ENCODE peak calls at places on chromosomes 2 and 18, in five cellular contexts. One of them, this sample, is unnamed.

GRCh38 chr2:201203916-201204654 is 21.1 kb downstream of the CASP10 start:
- DNase-seq in activated T-cell treated with anti-CD3 and anti-CD28 coated beads for 1 hour: no peak
- DNase-seq in A549: no peak
- DNase-seq in brain microvascular endothelial cell: no peak
- DNase-seq in fibroblast of lung: peak
- DNase-seq in this sample: no peak

GRCh38 chr2:236051351-236051750 is 116.8 kb downstream of the GBX2 start:
- DNase-seq in brain microvascular endothelial cell: no peak
- DNase-seq in A549: no peak
- DNase-seq in fibroblast of lung: no peak
- DNase-seq in activated T-cell treated with anti-CD3 and anti-CD28 coated beads for 1 hour: no peak
- DNase-seq in this sample: no peak

GRCh38 chr2:31660165-31660564 is 79.4 kb upstream of the SRD5A2 start:
- DNase-seq in brain microvascular endothelial cell: no peak
- DNase-seq in fibroblast of lung: no peak
- DNase-seq in activated T-cell treated with anti-CD3 and anti-CD28 coated beads for 1 hour: no peak
- DNase-seq in A549: no peak
- DNase-seq in this sample: no peak

GRCh38 chr18:60147326-60147725 is 225.2 kb downstream of the MC4R start:
- DNase-seq in activated T-cell treated with anti-CD3 and anti-CD28 coated beads for 1 hour: no peak
- DNase-seq in fibroblast of lung: no peak
- DNase-seq in A549: no peak
- DNase-seq in brain microvascular endothelial cell: no peak
- DNase-seq in this sample: no peak

GRCh38 chr2:103138123-103138886 is 376.5 kb downstream of the TMEM182 start:
- DNase-seq in brain microvascular endothelial cell: no peak
- DNase-seq in A549: no peak
- DNase-seq in fibroblast of lung: no peak
- DNase-seq in activated T-cell treated with anti-CD3 and anti-CD28 coated beads for 1 hour: no peak
- DNase-seq in this sample: no peak

GRCh38 chr18:73807551-73808192 is 340.0 kb downstream of the FBXO15 start:
- DNase-seq in fibroblast of lung: no peak
- DNase-seq in A549: no peak
- DNase-seq in activated T-cell treated with anti-CD3 and anti-CD28 coated beads for 1 hour: no peak
- DNase-seq in brain microvascular endothelial cell: no peak
- DNase-seq in this sample: no peak

GRCh38 chr2:216775043-216775453 is 79.7 kb upstream of the IGFBP5 start:
- DNase-seq in fibroblast of lung: peak
- DNase-seq in brain microvascular endothelial cell: peak
- DNase-seq in A549: peak
- DNase-seq in activated T-cell treated with anti-CD3 and anti-CD28 coated beads for 1 hour: no peak
- DNase-seq in this sample: no peak

GRCh38 chr2:11750422-11750821 is 4.0 kb downstream of the LPIN1 start:
- DNase-seq in fibroblast of lung: peak
- DNase-seq in A549: no peak
- DNase-seq in activated T-cell treated with anti-CD3 and anti-CD28 coated beads for 1 hour: no peak
- DNase-seq in brain microvascular endothelial cell: no peak
- DNase-seq in this sample: no peak

GRCh38 chr2:136117391-136117841 is 533 bp downstream of the CXCR4 start:
- DNase-seq in brain microvascular endothelial cell: peak
- DNase-seq in A549: peak
- DNase-seq in fibroblast of lung: peak
- DNase-seq in activated T-cell treated with anti-CD3 and anti-CD28 coated beads for 1 hour: peak
- DNase-seq in this sample: no peak

GRCh38 chr2:37711308-37711731 is 39.9 kb upstream of the CDC42EP3 start:
- DNase-seq in activated T-cell treated with anti-CD3 and anti-CD28 coated beads for 1 hour: no peak
- DNase-seq in fibroblast of lung: peak
- DNase-seq in A549: peak
- DNase-seq in brain microvascular endothelial cell: peak
- DNase-seq in this sample: no peak

GRCh38 chr2:28175028-28175427 is 217.6 kb upstream of the FOSL2 start:
- DNase-seq in activated T-cell treated with anti-CD3 and anti-CD28 coated beads for 1 hour: no peak
- DNase-seq in fibroblast of lung: no peak
- DNase-seq in A549: no peak
- DNase-seq in brain microvascular endothelial cell: no peak
- DNase-seq in this sample: no peak

GRCh38 chr2:191350826-191351225 is 105.6 kb downstream of the MYO1B start:
- DNase-seq in A549: no peak
- DNase-seq in fibroblast of lung: peak
- DNase-seq in brain microvascular endothelial cell: no peak
- DNase-seq in activated T-cell treated with anti-CD3 and anti-CD28 coated beads for 1 hour: no peak
- DNase-seq in this sample: no peak

GRCh38 chr2:8546319-8547283 is 135.3 kb upstream of the ID2 start:
- DNase-seq in activated T-cell treated with anti-CD3 and anti-CD28 coated beads for 1 hour: no peak
- DNase-seq in brain microvascular endothelial cell: no peak
- DNase-seq in A549: no peak
- DNase-seq in fibroblast of lung: no peak
- DNase-seq in this sample: no peak

GRCh38 chr2:64017811-64018714 is 1.2 kb downstream of the VPS54 start:
- DNase-seq in brain microvascular endothelial cell: no peak
- DNase-seq in fibroblast of lung: peak
- DNase-seq in A549: no peak
- DNase-seq in activated T-cell treated with anti-CD3 and anti-CD28 coated beads for 1 hour: no peak
- DNase-seq in this sample: no peak

This sample was measured in Panc1.